ENCODE peak calls at places on chromosomes 12 and 14, in eight cellular contexts. One of them, this sample, is unnamed.

GRCh38 chr14:52342849-52343606 is 28.9 kb downstream of the PTGER2 start:
- DNase-seq in lower leg skin: no peak
- DNase-seq in heart left ventricle: no peak
- DNase-seq in upper lobe of left lung: no peak
- DNase-seq in stomach: no peak
- DNase-seq in A549: no peak
- DNase-seq in body of pancreas: no peak
- DNase-seq in adrenal gland: no peak
- DNase-seq in this sample: no peak

GRCh38 chr12:6541371-6542165 is 7.3 kb downstream of the GAPDH start:
- DNase-seq in lower leg skin: peak
- DNase-seq in heart left ventricle: no peak
- DNase-seq in upper lobe of left lung: peak
- DNase-seq in stomach: no peak
- DNase-seq in A549: no peak
- DNase-seq in body of pancreas: no peak
- DNase-seq in adrenal gland: no peak
- DNase-seq in this sample: no peak

GRCh38 chr12:125143491-125143890 is 78.3 kb downstream of the AACS start:
- DNase-seq in lower leg skin: no peak
- DNase-seq in heart left ventricle: peak
- DNase-seq in upper lobe of left lung: no peak
- DNase-seq in stomach: no peak
- DNase-seq in A549: no peak
- DNase-seq in body of pancreas: no peak
- DNase-seq in adrenal gland: no peak
- DNase-seq in this sample: no peak

GRCh38 chr14:71586131-71586893 is 345.9 kb upstream of the RGS6 start:
- DNase-seq in lower leg skin: no peak
- DNase-seq in heart left ventricle: no peak
- DNase-seq in upper lobe of left lung: no peak
- DNase-seq in stomach: no peak
- DNase-seq in A549: no peak
- DNase-seq in body of pancreas: no peak
- DNase-seq in adrenal gland: peak
- DNase-seq in this sample: no peak

GRCh38 chr12:104374071-104374470 is 70.5 kb downstream of the EID3 start:
- DNase-seq in lower leg skin: no peak
- DNase-seq in heart left ventricle: no peak
- DNase-seq in upper lobe of left lung: no peak
- DNase-seq in stomach: no peak
- DNase-seq in A549: no peak
- DNase-seq in body of pancreas: no peak
- DNase-seq in adrenal gland: no peak
- DNase-seq in this sample: no peak

GRCh38 chr14:31920003-31920402 is 157.1 kb upstream of the ARHGAP5 start:
- DNase-seq in lower leg skin: no peak
- DNase-seq in heart left ventricle: no peak
- DNase-seq in upper lobe of left lung: no peak
- DNase-seq in stomach: no peak
- DNase-seq in A549: no peak
- DNase-seq in body of pancreas: no peak
- DNase-seq in adrenal gland: no peak
- DNase-seq in this sample: no peak

GRCh38 chr12:104133861-104134260 is 4.1 kb downstream of the NFYB start:
- DNase-seq in lower leg skin: no peak
- DNase-seq in heart left ventricle: no peak
- DNase-seq in upper lobe of left lung: no peak
- DNase-seq in stomach: no peak
- DNase-seq in A549: no peak
- DNase-seq in body of pancreas: no peak
- DNase-seq in adrenal gland: no peak
- DNase-seq in this sample: no peak

GRCh38 chr14:58239259-58240210 is 5.1 kb upstream of the PSMA3 start:
- DNase-seq in lower leg skin: peak
- DNase-seq in heart left ventricle: peak
- DNase-seq in upper lobe of left lung: peak
- DNase-seq in stomach: peak
- DNase-seq in A549: peak
- DNase-seq in body of pancreas: peak
- DNase-seq in adrenal gland: peak
- DNase-seq in this sample: peak

GRCh38 chr12:103571286-103571685 is 15.8 kb upstream of the STAB2 start:
- DNase-seq in lower leg skin: no peak
- DNase-seq in heart left ventricle: peak
- DNase-seq in upper lobe of left lung: peak
- DNase-seq in stomach: peak
- DNase-seq in A549: no peak
- DNase-seq in body of pancreas: no peak
- DNase-seq in adrenal gland: no peak
- DNase-seq in this sample: no peak

GRCh38 chr12:132068250-132068649 is 75.9 kb downstream of the DDX51 start:
- DNase-seq in lower leg skin: no peak
- DNase-seq in heart left ventricle: no peak
- DNase-seq in upper lobe of left lung: no peak
- DNase-seq in stomach: no peak
- DNase-seq in A549: no peak
- DNase-seq in body of pancreas: no peak
- DNase-seq in adrenal gland: no peak
- DNase-seq in this sample: no peak

GRCh38 chr12:132066345-132066685 is 77.8 kb downstream of the DDX51 start:
- DNase-seq in lower leg skin: no peak
- DNase-seq in heart left ventricle: no peak
- DNase-seq in upper lobe of left lung: no peak
- DNase-seq in stomach: no peak
- DNase-seq in A549: no peak
- DNase-seq in body of pancreas: no peak
- DNase-seq in adrenal gland: no peak
- DNase-seq in this sample: no peak

GRCh38 chr12:132065609-132066344 is 78.3 kb downstream of the DDX51 start:
- DNase-seq in lower leg skin: no peak
- DNase-seq in heart left ventricle: no peak
- DNase-seq in upper lobe of left lung: no peak
- DNase-seq in stomach: no peak
- DNase-seq in A549: no peak
- DNase-seq in body of pancreas: no peak
- DNase-seq in adrenal gland: no peak
- DNase-seq in this sample: no peak

GRCh38 chr12:132066749-132067148 is 77.4 kb downstream of the DDX51 start:
- DNase-seq in lower leg skin: no peak
- DNase-seq in heart left ventricle: no peak
- DNase-seq in upper lobe of left lung: peak
- DNase-seq in stomach: no peak
- DNase-seq in A549: no peak
- DNase-seq in body of pancreas: no peak
- DNase-seq in adrenal gland: no peak
- DNase-seq in this sample: no peak

DNA sequence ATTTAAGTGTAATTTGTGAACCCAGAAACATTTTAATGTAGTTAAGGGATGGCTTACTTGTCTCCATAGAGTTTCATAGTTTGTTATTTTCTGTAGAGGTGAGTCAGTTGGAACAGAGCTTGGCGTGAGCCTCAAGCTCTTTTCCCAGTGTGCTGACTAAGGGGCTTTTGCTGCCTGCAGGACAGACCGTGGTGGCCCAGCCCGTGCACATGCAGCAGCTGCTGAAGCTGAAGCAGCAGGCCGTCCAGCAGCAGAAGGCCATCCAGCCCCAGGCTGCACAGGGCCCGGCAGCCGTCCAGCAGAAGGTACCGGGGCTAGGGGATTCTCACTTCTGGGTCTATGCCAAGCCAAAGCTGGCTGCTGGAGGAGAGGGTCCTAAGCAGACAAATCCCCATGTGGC is 76.9 kb downstream of the DDX51 start:
- DNase-seq in lower leg skin: no peak
- DNase-seq in heart left ventricle: no peak
- DNase-seq in upper lobe of left lung: no peak
- DNase-seq in stomach: no peak
- DNase-seq in A549: no peak
- DNase-seq in body of pancreas: no peak
- DNase-seq in adrenal gland: no peak
- DNase-seq in this sample: no peak
- TF ChIP-seq POLR2A in lower leg skin: no peak
- TF ChIP-seq POLR2A in heart left ventricle: no peak
- TF ChIP-seq POLR2A in upper lobe of left lung: no peak
- TF ChIP-seq POLR2A in stomach: no peak
- TF ChIP-seq POLR2A in A549: no peak
- TF ChIP-seq POLR2A in body of pancreas: no peak
- TF ChIP-seq POLR2A in adrenal gland: no peak
- TF ChIP-seq POLR2A in this sample: no peak

GRCh38 chr12:128815779-128816642 is 7.7 kb downstream of the SLC15A4 start:
- DNase-seq in lower leg skin: no peak
- DNase-seq in heart left ventricle: no peak
- DNase-seq in upper lobe of left lung: no peak
- DNase-seq in stomach: no peak
- DNase-seq in A549: no peak
- DNase-seq in body of pancreas: no peak
- DNase-seq in adrenal gland: no peak
- DNase-seq in this sample: no peak

GRCh38 chr12:128816643-128816920 is 7.2 kb downstream of the SLC15A4 start:
- DNase-seq in lower leg skin: no peak
- DNase-seq in heart left ventricle: no peak
- DNase-seq in upper lobe of left lung: no peak
- DNase-seq in stomach: no peak
- DNase-seq in A549: no peak
- DNase-seq in body of pancreas: no peak
- DNase-seq in adrenal gland: no peak
- DNase-seq in this sample: no peak

GRCh38 chr12:128818065-128819022 is 5.4 kb downstream of the SLC15A4 start:
- DNase-seq in lower leg skin: no peak
- DNase-seq in heart left ventricle: peak
- DNase-seq in upper lobe of left lung: no peak
- DNase-seq in stomach: peak
- DNase-seq in A549: no peak
- DNase-seq in body of pancreas: no peak
- DNase-seq in adrenal gland: no peak
- DNase-seq in this sample: no peak

GRCh38 chr12:128819293-128820144 is 4.2 kb downstream of the SLC15A4 start:
- DNase-seq in lower leg skin: no peak
- DNase-seq in heart left ventricle: no peak
- DNase-seq in upper lobe of left lung: no peak
- DNase-seq in stomach: peak
- DNase-seq in A549: no peak
- DNase-seq in body of pancreas: no peak
- DNase-seq in adrenal gland: no peak
- DNase-seq in this sample: no peak

DNA sequence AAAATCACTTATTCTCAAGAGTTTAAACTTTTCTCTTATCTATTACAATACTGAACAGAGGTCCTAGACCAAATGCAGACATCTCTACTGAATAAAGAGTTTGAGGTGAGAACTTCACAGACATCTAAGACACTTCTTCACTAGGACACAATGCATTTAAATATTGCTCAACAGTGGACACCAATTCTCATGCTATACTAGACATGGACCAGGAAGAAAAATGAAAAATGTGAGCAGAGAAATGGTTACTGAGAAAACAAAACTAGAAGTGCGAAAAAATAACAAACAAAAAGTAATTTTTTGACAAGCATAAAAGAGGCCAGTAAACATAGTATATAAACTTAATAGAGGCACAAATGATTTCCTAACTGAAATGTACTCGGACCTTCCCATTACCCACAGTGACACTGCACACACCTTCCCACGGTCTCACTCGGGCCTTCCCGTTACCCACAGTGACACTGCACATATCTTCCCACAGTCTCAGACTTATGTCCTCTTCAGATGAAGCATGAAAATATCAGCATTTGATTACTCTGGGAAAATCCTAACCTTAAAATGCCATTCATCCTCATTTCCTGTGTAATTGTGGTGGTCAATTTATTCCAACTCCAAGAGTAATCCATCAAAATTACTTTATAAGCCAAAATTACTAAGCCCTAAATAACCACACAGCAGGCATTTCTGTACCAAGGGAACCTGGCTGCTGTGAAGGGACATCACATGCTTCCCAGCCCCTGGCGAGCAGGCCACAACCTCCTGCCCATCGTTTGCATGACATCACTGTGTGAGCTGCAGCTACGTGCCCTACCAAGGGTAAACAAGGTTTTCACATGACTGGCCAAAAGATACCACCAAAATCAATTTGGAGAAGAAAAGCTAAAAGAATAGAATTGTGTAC is 6.4 kb downstream of the SLC15A4 start:
- DNase-seq in lower leg skin: no peak
- DNase-seq in heart left ventricle: peak
- DNase-seq in upper lobe of left lung: no peak
- DNase-seq in stomach: peak
- DNase-seq in A549: no peak
- DNase-seq in body of pancreas: peak
- DNase-seq in adrenal gland: peak
- DNase-seq in this sample: no peak
- TF ChIP-seq POLR2A in lower leg skin: no peak
- TF ChIP-seq POLR2A in heart left ventricle: no peak
- TF ChIP-seq POLR2A in upper lobe of left lung: no peak
- TF ChIP-seq POLR2A in stomach: no peak
- TF ChIP-seq POLR2A in A549: no peak
- TF ChIP-seq POLR2A in body of pancreas: peak
- TF ChIP-seq POLR2A in adrenal gland: no peak
- TF ChIP-seq POLR2A in this sample: no peak

GRCh38 chr12:79690606-79691298 is at the start of gene PAWR:
- DNase-seq in lower leg skin: peak
- DNase-seq in heart left ventricle: peak
- DNase-seq in upper lobe of left lung: peak
- DNase-seq in stomach: peak
- DNase-seq in A549: peak
- DNase-seq in body of pancreas: peak
- DNase-seq in adrenal gland: peak
- DNase-seq in this sample: peak
- TF ChIP-seq POLR2A in lower leg skin: no peak
- TF ChIP-seq POLR2A in heart left ventricle: no peak
- TF ChIP-seq POLR2A in upper lobe of left lung: peak
- TF ChIP-seq POLR2A in stomach: no peak
- TF ChIP-seq POLR2A in A549: peak
- TF ChIP-seq POLR2A in body of pancreas: peak
- TF ChIP-seq POLR2A in adrenal gland: no peak
- TF ChIP-seq POLR2A in this sample: no peak

DNA sequence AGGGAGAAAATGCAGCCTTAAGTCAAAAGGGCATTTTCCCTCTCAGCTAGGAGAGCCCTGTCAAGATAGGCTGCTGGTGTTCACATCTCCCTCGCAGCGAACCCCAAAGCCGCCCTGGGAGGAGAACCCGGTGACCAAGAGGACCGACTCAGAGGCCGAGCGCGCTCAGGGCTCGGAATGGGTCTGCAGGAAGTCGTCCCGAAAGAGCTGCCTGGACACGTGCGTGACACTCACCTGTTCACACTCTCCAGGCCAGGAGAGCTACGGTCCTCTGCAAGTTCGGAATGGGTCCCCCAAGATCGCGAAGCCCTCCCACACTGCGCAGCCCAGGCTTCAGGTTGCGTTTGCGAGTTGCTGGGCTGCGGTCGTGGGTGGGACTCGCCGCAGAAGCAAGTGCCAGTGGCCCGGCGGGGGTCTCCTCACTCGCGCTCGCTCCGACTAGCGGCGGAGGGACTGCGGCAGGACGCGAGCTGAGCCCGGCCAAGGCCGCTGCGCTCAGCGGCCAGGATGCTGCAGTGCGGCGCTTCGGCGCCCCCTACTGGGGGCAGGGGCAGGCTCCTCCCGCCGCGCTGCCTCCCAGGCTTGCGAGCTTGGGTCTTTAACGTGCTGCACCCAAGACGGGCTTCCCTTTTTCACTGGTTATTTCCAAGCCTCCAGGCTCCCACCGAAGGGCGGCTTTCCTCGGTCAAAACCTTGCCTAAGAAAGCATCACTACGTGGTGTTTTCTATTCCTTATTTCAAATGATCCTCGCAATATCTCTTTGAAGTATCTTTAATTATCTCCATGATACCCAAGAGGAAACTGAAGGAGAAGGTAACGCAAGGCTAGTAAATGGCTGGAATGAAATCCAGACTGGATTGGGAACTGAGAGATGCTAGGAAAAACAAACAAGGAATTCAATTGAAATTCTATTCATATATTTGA is at the start of gene RERG:
- DNase-seq in lower leg skin: peak
- DNase-seq in heart left ventricle: peak
- DNase-seq in upper lobe of left lung: peak
- DNase-seq in stomach: peak
- DNase-seq in A549: peak
- DNase-seq in body of pancreas: peak
- DNase-seq in adrenal gland: peak
- DNase-seq in this sample: peak
- TF ChIP-seq POLR2A in lower leg skin: no peak
- TF ChIP-seq POLR2A in heart left ventricle: no peak
- TF ChIP-seq POLR2A in upper lobe of left lung: no peak
- TF ChIP-seq POLR2A in stomach: no peak
- TF ChIP-seq POLR2A in A549: no peak
- TF ChIP-seq POLR2A in body of pancreas: peak
- TF ChIP-seq POLR2A in adrenal gland: no peak
- TF ChIP-seq POLR2A in this sample: no peak

This sample was measured in erythroblast.